ENCODE peak calls at places on chromosomes 5 and 9, in ten cellular contexts. K is tibial nerve; H is cardiac muscle cell; G is AG04450; L is right cardiac atrium; M is OCI-LY7; U is adrenal gland; B is lower lobe of right lung; C is PC-3; E is CD4-positive, alpha-beta memory T cell. J is an unnamed sample.
A peak's percentile ranks its signal among the peaks of the same experiment; 100 is the strongest.

GRCh38 chr9:69768716-69769115 is 8.9 kb upstream of the PTAR1 start:
- DNase-seq in U (no peak), L (no peak), B (no peak), K (no peak), G (no peak), C (no peak), M (no peak), E (no peak), H (no peak), J (no peak)

GRCh38 chr5:670396-671270 is 22.5 kb downstream of the TPPP start:
- DNase-seq in C (no peak), H (no peak), U (no peak), K (no peak), B (peak; percentile 48), M (no peak), L (peak; percentile 54), E (no peak), G (no peak), J (peak; percentile 51)

GRCh38 chr5:96195053-96195452 is 233.4 kb upstream of the ELL2 start:
- DNase-seq in H (no peak), L (no peak), U (no peak), G (no peak), E (no peak), C (no peak), K (no peak), M (no peak), B (no peak), J (no peak)

GRCh38 chr9:115400801-115401200 is 282.8 kb upstream of the TNC start:
- DNase-seq in M (no peak), C (no peak), U (no peak), H (no peak), E (no peak), L (no peak), G (peak; percentile 54), K (peak; percentile 40), B (no peak), J (peak; percentile 17)

GRCh38 chr9:116628706-116629105 is 58.4 kb upstream of the TRIM32 start:
- DNase-seq in C (no peak), H (no peak), U (no peak), K (no peak), M (no peak), G (no peak), E (no peak), B (no peak), L (no peak), J (no peak)

GRCh38 chr9:108473209-108474112 is 382.3 kb downstream of the ACTL7B start:
- DNase-seq in E (no peak), B (no peak), L (peak; percentile 51), M (no peak), U (peak; percentile 29), K (peak; percentile 41), G (no peak), C (peak; percentile 76), H (no peak), J (peak; percentile 44)

GRCh38 chr9:121640076-121640475 is 11.4 kb upstream of the DAB2IP start:
- DNase-seq in K (no peak), H (peak; percentile 80), U (peak; percentile 58), B (peak; percentile 65), M (peak; percentile 61), C (peak; percentile 50), L (peak; percentile 89), G (no peak), E (no peak), J (peak; percentile 84)

GRCh38 chr5:158382473-158382872 is 523.5 kb upstream of the CLINT1 start:
- DNase-seq in L (peak; percentile 82), E (no peak), C (peak; percentile 97), H (no peak), M (no peak), B (peak; percentile 68), K (peak; percentile 72), G (peak; percentile 88), U (peak; percentile 90), J (peak; percentile 70)

GRCh38 chr9:108205276-108205675 is 650.5 kb downstream of the ACTL7B start:
- DNase-seq in M (no peak), H (no peak), G (no peak), K (no peak), U (no peak), L (no peak), E (no peak), C (no peak), B (no peak), J (no peak)

GRCh38 chr5:124866355-124867063 is 120.1 kb upstream of the ZNF608 start:
- DNase-seq in M (no peak), G (no peak), U (no peak), H (no peak), C (no peak), K (no peak), E (no peak), L (no peak), B (peak; percentile 58), J (no peak)

DNA sequence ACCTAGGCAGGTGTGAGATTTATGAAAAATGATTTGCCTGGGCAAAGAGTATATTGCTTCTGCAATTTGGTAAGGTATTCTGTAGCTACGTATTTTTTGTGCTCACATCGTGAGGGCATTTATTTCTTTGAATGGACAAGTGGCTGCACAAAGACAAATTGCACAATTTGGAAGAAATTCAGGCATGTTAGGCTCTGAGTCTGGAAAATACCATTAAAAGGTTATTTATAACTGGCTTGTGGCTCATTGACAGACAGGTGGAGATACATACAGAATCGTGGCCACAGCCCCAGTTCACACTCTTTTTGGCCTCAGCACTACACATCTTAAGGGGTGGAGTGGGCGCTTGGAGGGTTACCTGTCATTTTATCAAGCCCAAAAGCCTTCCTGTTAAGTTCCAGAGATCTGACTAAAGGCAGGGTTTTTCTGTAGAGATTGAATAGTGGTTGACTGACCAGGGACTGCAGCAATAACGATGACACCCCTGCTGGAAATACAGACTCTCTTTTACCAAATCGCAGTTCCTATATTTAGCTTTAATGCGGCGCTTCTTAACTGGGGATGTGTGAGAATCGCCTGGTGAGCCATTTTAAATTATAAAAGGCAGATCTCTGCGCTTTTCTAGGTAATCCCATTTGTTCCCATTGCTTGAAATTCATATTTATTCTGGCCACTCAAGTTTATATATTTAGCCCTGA is 14.7 kb downstream of the MAN2A1 start:
- DNase-seq in U (no peak), G (no peak), K (no peak), M (no peak), H (no peak), B (no peak), E (no peak), C (no peak), L (no peak), J (no peak)
- H3K27ac ChIP-seq in U (no peak overlapping the region), G (no peak overlapping the region), K (no peak overlapping the region), M (no peak overlapping the region), H (no peak overlapping the region), B (no peak overlapping the region), E (no peak overlapping the region), C (no peak overlapping the region), L (no peak overlapping the region), J (peak overlapping the region; percentile 80)

GRCh38 chr5:178791976-178792375 is 61.5 kb upstream of the ZNF354A start:
- DNase-seq in U (no peak), B (no peak), K (no peak), M (no peak), L (no peak), E (no peak), C (no peak), H (no peak), G (no peak), J (no peak)

GRCh38 chr5:178793156-178793555 is 62.7 kb upstream of the ZNF354A start:
- DNase-seq in H (peak; percentile 59), U (no peak), B (no peak), L (no peak), E (no peak), M (peak; percentile 35), K (no peak), G (no peak), C (peak; percentile 63), J (no peak)

GRCh38 chr5:178787889-178788288 is 57.4 kb upstream of the ZNF354A start:
- DNase-seq in H (no peak), C (no peak), U (no peak), B (no peak), K (no peak), G (no peak), E (no peak), L (no peak), M (no peak), J (no peak)

GRCh38 chr5:178788381-178789085 is 58.1 kb upstream of the ZNF354A start:
- DNase-seq in M (no peak), U (no peak), B (no peak), C (no peak), K (no peak), L (no peak), H (no peak), E (no peak), G (no peak), J (no peak)

GRCh38 chr5:178790371-178790770 is 59.9 kb upstream of the ZNF354A start:
- DNase-seq in U (no peak), M (no peak), C (peak; percentile 43), E (no peak), K (no peak), L (no peak), H (no peak), B (peak; percentile 66), G (no peak), J (no peak)
- H3K9me3 ChIP-seq in U (no peaks in the 10 kb centered on the region), M (no peaks in the 10 kb centered on the region), C (no peaks in the 10 kb centered on the region), E (no peaks in the 10 kb centered on the region), K (no peaks in the 10 kb centered on the region), L (no peaks in the 10 kb centered on the region), H (no peaks in the 10 kb centered on the region), B (no peaks in the 10 kb centered on the region), G (peaks cover 76% of the 10 kb centered on the region), J (no peaks in the 10 kb centered on the region)

GRCh38 chr9:38686923-38687322 is 33.0 kb downstream of the FAM240B start:
- DNase-seq in M (no peak), E (no peak), K (no peak), U (no peak), C (no peak), H (no peak), L (no peak), B (no peak), G (no peak), J (no peak)
- H3K4me3 ChIP-seq in M (no peak overlapping the region), E (no peak overlapping the region), K (no peak overlapping the region), U (peak overlapping the region; percentile 46), C (no peak overlapping the region), H (no peak overlapping the region), L (no peak overlapping the region), B (peak overlapping the region; percentile 35), G (no peak overlapping the region), J (no peak overlapping the region)

GRCh38 chr5:154213592-154213991 is 23.1 kb downstream of the GALNT10 start:
- DNase-seq in M (no peak), K (no peak), U (no peak), G (no peak), E (no peak), H (no peak), C (no peak), B (no peak), L (no peak), J (no peak)

GRCh38 chr5:154214236-154215106 is 23.9 kb downstream of the GALNT10 start:
- DNase-seq in U (no peak), M (no peak), B (no peak), H (no peak), G (no peak), E (no peak), K (no peak), C (peak; percentile 77), L (no peak), J (no peak)

GRCh38 chr5:154211611-154212390 is 21.3 kb downstream of the GALNT10 start:
- DNase-seq in C (no peak), L (no peak), B (no peak), E (no peak), M (no peak), K (no peak), G (no peak), H (no peak), U (no peak), J (no peak)

GRCh38 chr5:154215531-154215930 is 25.0 kb downstream of the GALNT10 start:
- DNase-seq in K (no peak), H (no peak), E (no peak), G (no peak), M (no peak), U (no peak), L (no peak), C (no peak), B (no peak), J (no peak)

GRCh38 chr5:154215931-154216330 is 25.4 kb downstream of the GALNT10 start:
- DNase-seq in E (no peak), G (no peak), K (no peak), M (no peak), L (no peak), H (no peak), U (no peak), C (no peak), B (no peak), J (no peak)
- H3K27ac ChIP-seq in E (no peak overlapping the region), G (peak overlapping the region; percentile 11), K (no peak overlapping the region), M (no peak overlapping the region), L (no peak overlapping the region), H (no peak overlapping the region), U (no peak overlapping the region), C (no peak overlapping the region), B (no peak overlapping the region), J (no peak overlapping the region)